ENCODE peak calls at places on chromosomes 2 and 18, in nine cellular contexts. G is adrenal gland, L is K562, M is endothelial cell of umbilical vein, Y is neural progenitor cell, Z is lower lobe of right lung, T is NT2/D1, E is psoas muscle, S is uterus. K is an unnamed sample. For H3K4me1, the result is how much of the 10 kb centered on the place peaks cover.

GRCh38 chr2:46942143-46942526 is 26.5 kb upstream of the MCFD2 start:
- DNase-seq in G (peak), L (peak), M (peak), Y (peak), Z (peak), T (no peak), E (peak), S (no peak), K (peak)

GRCh38 chr2:120348134-120349103 is 2.5 kb downstream of the INHBB start:
- DNase-seq in G (no peak), L (no peak), M (no peak), Y (no peak), Z (no peak), T (no peak), E (no peak), S (no peak), K (no peak)

GRCh38 chr2:47307066-47307465 is 95.9 kb upstream of the MSH2 start:
- DNase-seq in G (no peak), L (no peak), M (peak), Y (no peak), Z (no peak), T (no peak), E (no peak), S (no peak), K (no peak)

GRCh38 chr2:16525265-16525887 is 140.3 kb downstream of the CYRIA start:
- DNase-seq in G (no peak), L (peak), M (peak), Y (peak), Z (no peak), T (peak), E (no peak), S (no peak), K (no peak)

GRCh38 chr2:25301453-25302352 is 40.0 kb downstream of the DNMT3A start:
- DNase-seq in G (peak), L (no peak), M (peak), Y (no peak), Z (no peak), T (no peak), E (no peak), S (no peak), K (peak)

GRCh38 chr2:67919490-67919889 is 143.3 kb downstream of the C1D start:
- DNase-seq in G (no peak), L (no peak), M (no peak), Y (no peak), Z (no peak), T (no peak), E (no peak), S (no peak), K (no peak)

GRCh38 chr18:50559750-50560680 is at the start of gene MAPK4:
- DNase-seq in G (peak), L (peak), M (no peak), Y (peak), Z (peak), T (no peak), E (peak), S (peak), K (peak)

GRCh38 chr2:211449819-211450218 is 893.4 kb downstream of the CPS1 start:
- DNase-seq in G (no peak), L (no peak), M (no peak), Y (no peak), Z (no peak), T (no peak), E (no peak), S (no peak), K (no peak)

GRCh38 chr2:99974275-99974674 is 168.1 kb downstream of the AFF3 start:
- DNase-seq in G (no peak), L (no peak), M (no peak), Y (peak), Z (no peak), T (no peak), E (no peak), S (no peak), K (no peak)

GRCh38 chr2:58664523-58665155 is 423.5 kb upstream of the FANCL start:
- DNase-seq in G (no peak), L (peak), M (peak), Y (no peak), Z (no peak), T (no peak), E (no peak), S (no peak), K (no peak)

GRCh38 chr2:237048595-237048994 is 37.1 kb upstream of the COPS8 start:
- DNase-seq in G (no peak), L (no peak), M (peak), Y (no peak), Z (no peak), T (no peak), E (no peak), S (no peak), K (no peak)

GRCh38 chr2:138059487-138059886 is 95.2 kb downstream of the HNMT start:
- DNase-seq in G (no peak), L (no peak), M (peak), Y (no peak), Z (no peak), T (no peak), E (no peak), S (no peak), K (no peak)

GRCh38 chr2:176213406-176213805 is 24.9 kb downstream of the HOXD1 start:
- DNase-seq in G (no peak), L (no peak), M (no peak), Y (no peak), Z (no peak), T (no peak), E (no peak), S (no peak), K (no peak)

GRCh38 chr18:48543228-48543627 is 4.4 kb downstream of the CTIF start:
- DNase-seq in G (peak), L (peak), M (no peak), Y (peak), Z (no peak), T (no peak), E (no peak), S (no peak), K (no peak)

GRCh38 chr2:111071480-111072143 is 49.1 kb upstream of the BCL2L11 start:
- DNase-seq in G (no peak), L (no peak), M (peak), Y (no peak), Z (no peak), T (no peak), E (no peak), S (no peak), K (no peak)

GRCh38 chr2:73293534-73294171 is at the start of gene EGR4:
- DNase-seq in G (peak), L (peak), M (peak), Y (peak), Z (peak), T (peak), E (peak), S (no peak), K (peak)

GRCh38 chr18:26453370-26454030 is 94.9 kb downstream of the KCTD1 start:
- DNase-seq in G (no peak), L (no peak), M (no peak), Y (no peak), Z (no peak), T (no peak), E (no peak), S (no peak), K (no peak)

DNA sequence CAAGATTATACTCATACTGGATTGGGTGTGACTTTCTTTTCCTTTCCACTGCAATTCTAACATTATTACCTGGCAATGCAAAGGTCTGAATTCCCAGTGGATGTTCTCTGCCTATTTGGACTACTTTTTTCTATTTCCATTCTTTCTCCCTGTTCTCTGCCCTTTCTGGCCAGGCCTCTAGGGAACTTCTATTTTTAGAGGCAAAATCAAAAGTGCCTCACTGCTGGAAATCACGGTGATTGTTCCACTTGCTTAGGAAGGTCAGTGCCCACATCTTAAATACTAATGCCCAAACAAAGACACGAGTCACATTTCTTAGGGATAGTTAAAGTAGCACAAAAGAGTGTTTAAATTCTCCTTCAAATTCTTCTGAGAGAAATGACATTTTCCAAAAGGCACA is 34.9 kb downstream of the ST6GAL2 start:
- DNase-seq in G (no peak), L (no peak), M (no peak), Y (peak), Z (no peak), T (no peak), E (no peak), S (no peak), K (no peak)
- H3K4me1 ChIP-seq in G (under half), L (under half), M (under half), Y (half or more), Z (under half), T (under half), E (under half), S (under half), K (under half)

GRCh38 chr2:223199531-223200506 is 147.8 kb downstream of the KCNE4 start:
- DNase-seq in G (no peak), L (no peak), M (no peak), Y (no peak), Z (no peak), T (no peak), E (no peak), S (no peak), K (no peak)
- H3K4me3 ChIP-seq in G (no peak), L (no peak), M (no peak), Y (no peak), Z (no peak), T (no peak), E (no peak), S (no peak), K (no peak)

DNA sequence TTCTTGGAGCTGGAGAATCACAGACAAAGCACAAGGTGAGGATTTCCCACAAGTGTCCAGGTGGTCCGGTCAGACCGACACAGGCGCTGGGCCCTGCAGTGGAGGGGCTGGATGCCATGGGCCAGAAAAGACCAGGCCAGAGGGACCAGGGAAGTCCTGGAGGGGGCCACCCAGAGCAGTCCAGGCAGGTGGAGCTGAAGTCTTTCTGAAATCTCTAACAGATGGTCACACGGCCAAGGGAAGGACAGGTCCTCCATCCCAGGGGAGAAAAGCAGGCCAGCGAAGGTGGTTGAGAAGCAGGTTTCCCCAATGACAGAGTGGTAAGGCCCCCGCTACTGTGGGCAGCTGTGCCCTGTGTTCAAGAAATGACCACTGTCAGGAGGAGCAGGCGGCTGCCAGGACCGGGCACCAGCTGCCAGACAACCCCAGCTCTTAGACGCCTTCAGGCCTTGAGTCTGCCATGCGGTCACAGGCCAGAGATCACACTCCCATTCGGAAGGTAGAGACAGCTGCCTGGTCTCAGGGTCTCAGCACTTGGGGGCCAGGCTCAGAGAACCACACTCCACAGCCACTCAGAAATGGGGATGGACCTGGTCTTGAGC is 25.9 kb downstream of the HS1BP3 start:
- DNase-seq in G (peak), L (no peak), M (no peak), Y (no peak), Z (peak), T (no peak), E (peak), S (no peak), K (no peak)
- H3K4me1 ChIP-seq in G (under half), L (under half), M (under half), Y (under half), Z (under half), T (under half), E (under half), S (under half), K (under half)

GRCh38 chr2:135005753-135006152 is 41.5 kb downstream of the MAP3K19 start:
- DNase-seq in G (no peak), L (no peak), M (no peak), Y (peak), Z (no peak), T (no peak), E (no peak), S (no peak), K (no peak)

GRCh38 chr2:135011633-135012032 is 35.6 kb downstream of the MAP3K19 start:
- DNase-seq in G (no peak), L (no peak), M (no peak), Y (no peak), Z (no peak), T (no peak), E (no peak), S (no peak), K (no peak)

GRCh38 chr2:135009339-135009738 is 37.9 kb downstream of the MAP3K19 start:
- DNase-seq in G (no peak), L (no peak), M (no peak), Y (no peak), Z (no peak), T (no peak), E (no peak), S (no peak), K (no peak)

DNA sequence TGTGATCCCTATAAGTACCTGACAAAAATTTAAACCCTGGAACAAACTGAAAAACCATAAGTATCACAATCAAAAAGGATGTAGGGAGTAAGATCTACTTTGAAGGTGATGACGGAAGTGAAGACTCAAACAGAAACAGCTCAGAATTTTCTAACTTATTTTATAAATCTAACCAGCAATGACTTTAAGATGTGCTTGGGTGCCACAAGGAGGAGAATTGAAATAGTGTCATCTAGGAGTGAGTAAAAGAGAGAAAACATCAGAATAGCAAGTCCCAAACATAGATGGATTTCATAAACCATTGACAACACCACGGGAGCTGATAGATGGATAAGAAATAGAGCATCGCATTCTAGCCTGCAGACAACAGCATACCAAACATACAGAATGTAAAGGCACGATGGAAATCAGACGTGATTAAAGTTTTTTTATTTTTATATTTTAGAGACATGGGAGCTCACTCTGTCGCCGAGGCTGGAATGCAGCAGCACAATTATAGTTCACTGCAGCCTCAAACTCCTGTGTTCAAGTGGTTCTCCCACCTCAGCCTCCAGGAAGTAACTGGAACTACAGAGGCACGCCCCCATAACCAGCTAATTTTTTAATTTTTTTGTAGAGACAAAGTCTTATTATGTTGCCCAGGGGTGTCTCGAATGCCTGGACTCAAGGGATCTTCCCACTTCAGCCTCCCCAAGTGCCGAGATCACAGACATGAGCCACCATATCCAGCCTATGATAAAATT is 36.9 kb downstream of the MAP3K19 start:
- DNase-seq in G (no peak), L (no peak), M (no peak), Y (no peak), Z (no peak), T (no peak), E (no peak), S (no peak), K (no peak)
- H3K4me3 ChIP-seq in G (no peak), L (no peak), M (no peak), Y (no peak), Z (no peak), T (no peak), E (no peak), S (no peak), K (no peak)

K was measured in upper lobe of left lung.